ENCODE peak calls at places on chromosomes 11 and 22, in four cellular contexts. O is OCI-LY7, B is HepG2, T is neural progenitor cell. L is an unnamed sample. For H3K9me3, the result is how much of the 10 kb centered on the place peaks cover.

GRCh38 chr11:96736591-96736990 is 346.8 kb downstream of the JRKL start:
- DNase-seq in O (no peak), B (no peak), T (no peak), L (no peak)

GRCh38 chr11:78651923-78652602 is 77.4 kb upstream of the NARS2 start:
- DNase-seq in O (no peak), B (no peak), T (no peak), L (no peak)

GRCh38 chr11:460331-461199 is 10.5 kb downstream of the PTDSS2 start:
- DNase-seq in O (no peak), B (no peak), T (no peak), L (no peak)

GRCh38 chr22:37112084-37112728 is 2.7 kb upstream of the TMPRSS6 start:
- DNase-seq in O (no peak), B (peak), T (no peak), L (no peak)

GRCh38 chr11:47408598-47409439 is 429 bp downstream of the SLC39A13 start:
- DNase-seq in O (no peak), B (no peak), T (peak), L (peak)

GRCh38 chr11:112082729-112083128 is 3.8 kb downstream of the TIMM8B start:
- DNase-seq in O (no peak), B (no peak), T (no peak), L (peak)

GRCh38 chr11:77617892-77618291 is 19.7 kb downstream of the CLNS1A start:
- DNase-seq in O (no peak), B (no peak), T (no peak), L (no peak)

GRCh38 chr11:10895285-10895684 is 37.4 kb upstream of the ZBED5 start:
- DNase-seq in O (no peak), B (no peak), T (no peak), L (no peak)

GRCh38 chr11:58629857-58630256 is 7.4 kb downstream of the CNTF start:
- DNase-seq in O (peak), B (peak), T (peak), L (peak)

GRCh38 chr11:77704029-77704428 is 66.4 kb upstream of the CLNS1A start:
- DNase-seq in O (no peak), B (peak), T (no peak), L (no peak)

GRCh38 chr11:129210831-129211181 is 18.7 kb upstream of the ARHGAP32 start:
- DNase-seq in O (no peak), B (no peak), T (no peak), L (no peak)

GRCh38 chr11:34245043-34245442 is 112.8 kb downstream of the ABTB2 start:
- DNase-seq in O (no peak), B (no peak), T (no peak), L (no peak)

GRCh38 chr11:15697437-15698236 is 582.9 kb downstream of the INSC start:
- DNase-seq in O (no peak), B (no peak), T (no peak), L (no peak)

GRCh38 chr22:27602390-27602789 is 199.2 kb downstream of the MN1 start:
- DNase-seq in O (no peak), B (no peak), T (no peak), L (no peak)

GRCh38 chr11:46916669-46917108 is 1.7 kb downstream of the LRP4 start:
- DNase-seq in O (no peak), B (peak), T (peak), L (no peak)

GRCh38 chr11:76443254-76443935 is 1.4 kb upstream of the EMSY start:
- DNase-seq in O (no peak), B (no peak), T (no peak), L (peak)

GRCh38 chr11:103994111-103994510 is 42.3 kb upstream of the DDI1 start:
- DNase-seq in O (no peak), B (no peak), T (no peak), L (no peak)

GRCh38 chr22:44191036-44191454 is 10.3 kb downstream of the PARVG start:
- DNase-seq in O (no peak), B (no peak), T (no peak), L (no peak)

GRCh38 chr22:32958021-32958420 is 100.2 kb downstream of the SYN3 start:
- DNase-seq in O (no peak), B (no peak), T (peak), L (no peak)

GRCh38 chr11:102116453-102117205 is 6.4 kb downstream of the YAP1 start:
- DNase-seq in O (no peak), B (peak), T (no peak), L (no peak)

GRCh38 chr11:723120-723883 is 17.3 kb downstream of the EPS8L2 start:
- DNase-seq in O (peak), B (peak), T (peak), L (peak)

GRCh38 chr11:65766535-65766934 is 14.2 kb downstream of the AP5B1 start:
- DNase-seq in O (no peak), B (no peak), T (no peak), L (peak)

GRCh38 chr11:131982154-131982553 is 611.7 kb downstream of the NTM start:
- DNase-seq in O (no peak), B (no peak), T (peak), L (no peak)

GRCh38 chr11:35786918-35787557 is 124.5 kb downstream of the TRIM44 start:
- DNase-seq in O (no peak), B (no peak), T (no peak), L (no peak)

GRCh38 chr22:50612715-50613221 is 12.2 kb downstream of the MAPK8IP2 start:
- DNase-seq in O (peak), B (no peak), T (peak), L (no peak)

GRCh38 chr11:65132988-65133700 is 1.2 kb downstream of the SYVN1 start:
- DNase-seq in O (peak), B (peak), T (peak), L (peak)

GRCh38 chr11:43975631-43976030 is 33.2 kb downstream of the C11orf96 start:
- DNase-seq in O (no peak), B (no peak), T (no peak), L (peak)

GRCh38 chr22:19963863-19964642 is 22.4 kb upstream of the TXNRD2 start:
- DNase-seq in O (no peak), B (no peak), T (no peak), L (no peak)

DNA sequence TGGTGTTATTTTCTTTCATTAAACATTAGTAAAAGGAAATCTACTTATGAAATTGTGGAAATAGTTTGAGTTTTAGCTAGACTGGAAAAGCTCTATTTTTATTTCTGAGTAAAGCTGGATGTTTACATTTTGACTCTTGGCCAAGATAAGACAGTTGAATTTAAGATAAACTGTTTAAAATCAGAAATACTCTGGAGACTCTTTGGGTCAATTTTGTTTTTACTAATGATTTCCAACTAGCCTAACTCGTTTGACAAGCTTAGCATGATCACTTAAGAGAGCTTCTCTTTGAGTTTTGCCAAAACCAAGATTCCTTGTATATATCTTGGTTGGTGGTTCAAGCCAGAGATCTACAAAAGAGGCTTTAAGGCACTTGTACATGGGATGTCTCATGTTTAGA is 724.8 kb upstream of the LUZP2 start:
- DNase-seq in O (no peak), B (no peak), T (no peak), L (no peak)
- H3K9me3 ChIP-seq in O (under half), B (under half), T (under half), L (under half)

DNA sequence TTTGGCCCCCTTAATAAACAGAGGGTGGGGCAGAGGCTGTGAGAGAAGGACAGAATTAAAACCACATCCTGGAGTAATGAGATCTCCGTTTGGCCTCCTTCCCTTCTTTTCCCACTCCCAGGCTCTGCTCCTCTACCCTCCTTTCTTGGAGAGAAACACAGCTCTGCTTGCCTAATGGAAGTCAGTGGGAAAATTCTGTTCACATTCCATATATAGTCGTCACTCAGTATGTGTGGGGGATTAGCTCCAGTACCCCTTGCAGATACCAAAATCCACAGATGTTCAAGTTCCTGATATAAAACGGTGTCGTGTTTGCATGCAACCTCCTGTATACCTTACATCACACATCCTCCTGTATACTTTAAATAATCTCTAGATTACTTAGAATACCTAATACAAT is 37.6 kb upstream of the THY1 start:
- DNase-seq in O (peak), B (no peak), T (no peak), L (no peak)
- H2AFZ ChIP-seq in O (peak), B (no peak), T (no peak), L (no peak)

DNA sequence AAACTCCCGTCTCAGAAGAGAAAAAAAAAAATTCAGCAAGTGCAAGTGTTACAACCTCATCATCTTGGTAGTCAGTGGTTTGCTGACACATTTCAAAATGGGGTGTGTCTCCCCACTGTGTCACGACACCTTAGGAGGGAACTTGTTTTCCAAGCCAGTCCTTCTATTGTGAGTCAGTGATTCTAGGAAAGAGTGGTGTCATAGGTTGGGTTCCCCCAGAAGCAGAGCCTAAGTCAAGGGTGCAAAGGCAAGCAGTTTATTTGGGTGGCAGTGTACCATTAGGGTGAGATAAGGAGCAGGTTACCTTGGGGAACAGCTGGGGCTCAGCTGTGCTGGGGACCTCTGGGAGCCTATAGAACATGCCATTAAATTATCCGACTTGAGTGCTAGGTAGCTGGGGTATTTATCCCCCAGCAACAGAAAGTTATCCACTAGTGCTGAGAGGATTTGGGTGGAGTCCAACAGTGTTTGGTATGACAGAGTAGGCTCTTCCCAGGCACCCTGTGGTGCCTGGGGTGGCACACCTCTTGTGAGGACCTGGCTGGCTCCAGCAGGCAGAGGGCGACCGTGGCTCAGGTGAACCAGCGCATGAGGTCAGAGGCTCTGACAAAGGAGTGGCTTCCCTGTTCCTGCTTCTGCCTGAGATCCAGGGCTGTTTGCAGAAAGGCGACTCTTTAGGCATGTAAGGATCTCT is 41.7 kb downstream of the KIAA1671 start:
- DNase-seq in O (no peak), B (no peak), T (peak), L (peak)
- TF ChIP-seq CTCF in O (no peak), B (peak), T (no peak), L (peak)

DNA sequence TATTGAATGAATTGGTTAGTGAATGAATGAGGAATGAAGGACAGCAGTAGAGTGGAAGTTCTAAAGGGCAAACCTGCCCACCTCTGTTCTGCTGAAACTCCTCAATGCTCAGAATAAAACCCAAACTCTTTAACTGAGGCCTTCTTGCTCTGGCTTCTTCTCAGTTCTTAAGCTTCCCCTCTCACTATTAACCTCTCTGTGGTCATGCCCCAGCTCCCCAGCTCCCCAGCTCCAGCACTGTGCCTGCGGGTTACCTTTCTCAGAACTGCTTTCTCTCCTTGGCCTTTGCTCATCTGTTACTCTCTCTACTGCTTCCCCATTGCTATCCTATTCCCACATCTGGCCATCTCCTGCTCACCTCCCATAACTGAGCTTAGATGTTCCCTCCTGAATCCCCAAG is 137.4 kb downstream of the NXPE2 start:
- DNase-seq in O (no peak), B (no peak), T (no peak), L (no peak)
- H3K9me3 ChIP-seq in O (under half), B (under half), T (under half), L (under half)

DNA sequence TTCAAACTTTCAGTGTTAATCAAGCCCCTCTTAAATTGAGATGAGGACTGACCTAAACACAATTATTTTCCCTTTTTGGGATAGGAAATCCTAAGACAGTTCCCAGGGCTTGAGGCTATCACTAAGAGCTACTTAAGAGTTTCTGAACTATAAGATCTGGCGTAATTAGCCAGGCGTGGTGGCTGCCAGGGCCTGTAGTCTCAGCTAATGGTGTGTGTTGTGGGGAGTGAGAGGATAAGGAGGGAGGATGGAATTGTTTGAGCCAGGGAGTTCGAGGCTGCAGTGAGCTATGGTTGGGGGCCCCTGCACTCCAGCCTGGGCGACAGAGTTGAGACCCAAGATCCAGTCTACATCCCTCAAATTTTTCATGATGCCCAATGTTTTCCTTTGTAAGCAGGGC is 23.5 kb upstream of the EXPH5 start:
- DNase-seq in O (no peak), B (no peak), T (no peak), L (no peak)
- H2AFZ ChIP-seq in O (no peak), B (no peak), T (peak), L (no peak)

GRCh38 chr11:18773104-18773503 is 18.5 kb downstream of the PTPN5 start:
- DNase-seq in O (no peak), B (no peak), T (no peak), L (no peak)
- TF ChIP-seq CTCF in O (no peak), B (no peak), T (no peak), L (no peak)

GRCh38 chr22:48798281-48799226 is 1029.1 kb downstream of the BRD1 start:
- DNase-seq in O (no peak), B (no peak), T (no peak), L (no peak)

GRCh38 chr22:48799227-48799970 is 1028.3 kb downstream of the BRD1 start:
- DNase-seq in O (no peak), B (no peak), T (no peak), L (no peak)

GRCh38 chr22:48795664-48796063 is 1032.0 kb downstream of the BRD1 start:
- DNase-seq in O (no peak), B (no peak), T (no peak), L (no peak)

GRCh38 chr22:48796295-48797015 is 1031.2 kb downstream of the BRD1 start:
- DNase-seq in O (no peak), B (no peak), T (peak), L (no peak)

GRCh38 chr22:48797731-48798130 is 1029.9 kb downstream of the BRD1 start:
- DNase-seq in O (no peak), B (no peak), T (no peak), L (no peak)
- H3K9me3 ChIP-seq in O (under half), B (under half), T (under half), L (under half)

GRCh38 chr11:1771700-1772099 is 8.0 kb upstream of the CTSD start:
- DNase-seq in O (no peak), B (no peak), T (no peak), L (no peak)

GRCh38 chr11:1770528-1770927 is 6.8 kb upstream of the CTSD start:
- DNase-seq in O (no peak), B (no peak), T (no peak), L (peak)

GRCh38 chr11:1770061-1770460 is 6.3 kb upstream of the CTSD start:
- DNase-seq in O (no peak), B (no peak), T (no peak), L (no peak)

GRCh38 chr11:1772270-1773130 is 8.8 kb upstream of the CTSD start:
- DNase-seq in O (peak), B (no peak), T (peak), L (peak)

GRCh38 chr11:1771273-1771672 is 7.5 kb upstream of the CTSD start:
- DNase-seq in O (no peak), B (no peak), T (no peak), L (no peak)
- H2AFZ ChIP-seq in O (no peak), B (no peak), T (no peak), L (no peak)

DNA sequence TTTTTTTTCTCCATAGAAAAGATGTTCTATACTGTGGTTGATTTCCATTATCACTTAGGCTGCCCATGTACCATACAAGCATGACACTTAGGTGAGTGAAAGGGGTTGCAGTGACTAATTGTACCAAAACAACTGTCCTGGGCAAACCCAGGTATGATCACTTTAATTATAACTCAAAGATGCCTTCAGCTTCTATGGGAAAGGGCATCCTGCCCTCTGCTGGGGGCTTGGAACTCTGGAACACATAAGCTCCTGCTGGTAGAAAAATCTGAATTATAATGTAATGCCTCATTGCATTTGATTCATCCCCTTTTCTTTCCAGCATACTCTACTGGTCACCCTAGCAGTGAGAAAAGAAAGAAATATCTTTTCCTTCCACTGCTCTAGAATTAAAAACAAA is 206.3 kb downstream of the DDX10 start:
- DNase-seq in O (peak), B (peak), T (peak), L (peak)
- TF ChIP-seq CTCF in O (peak), B (peak), T (peak), L (peak)

L was measured in PC-3.